ENCODE peak calls at places on chromosomes 6 and 20, in four cellular contexts. One of them, this sample, is unnamed.

GRCh38 chr20:40562031-40562430 is 127.0 kb downstream of the MAFB start:
- DNase-seq in K562: peak
- DNase-seq in GM12878: no peak
- DNase-seq in HepG2: no peak
- DNase-seq in this sample: no peak

GRCh38 chr6:160737934-160738333 is 35.9 kb downstream of the PLG start:
- DNase-seq in HepG2: no peak
- DNase-seq in K562: no peak
- DNase-seq in GM12878: no peak
- DNase-seq in this sample: no peak

GRCh38 chr6:156988276-156989158 is 211.3 kb downstream of the ARID1B start:
- DNase-seq in K562: peak
- DNase-seq in HepG2: peak
- DNase-seq in GM12878: peak
- DNase-seq in this sample: no peak

GRCh38 chr20:48843125-48843806 is 15.5 kb upstream of the PREX1 start:
- DNase-seq in GM12878: no peak
- DNase-seq in K562: peak
- DNase-seq in HepG2: no peak
- DNase-seq in this sample: no peak

GRCh38 chr6:147001621-147002020 is 202.6 kb upstream of the STXBP5 start:
- DNase-seq in GM12878: no peak
- DNase-seq in HepG2: no peak
- DNase-seq in K562: no peak
- DNase-seq in this sample: no peak

GRCh38 chr20:25345721-25346120 is 44.9 kb downstream of the ABHD12 start:
- DNase-seq in K562: no peak
- DNase-seq in HepG2: no peak
- DNase-seq in GM12878: no peak
- DNase-seq in this sample: no peak

GRCh38 chr6:130720076-130720475 is 107.1 kb upstream of the SMLR1 start:
- DNase-seq in K562: no peak
- DNase-seq in HepG2: no peak
- DNase-seq in GM12878: no peak
- DNase-seq in this sample: no peak

GRCh38 chr6:143778926-143779325 is 64.2 kb upstream of the LTV1 start:
- DNase-seq in GM12878: no peak
- DNase-seq in K562: no peak
- DNase-seq in HepG2: no peak
- DNase-seq in this sample: no peak

GRCh38 chr6:127956260-127956888 is 55.5 kb upstream of the THEMIS start:
- DNase-seq in HepG2: no peak
- DNase-seq in K562: no peak
- DNase-seq in GM12878: no peak
- DNase-seq in this sample: no peak

GRCh38 chr6:16421462-16421960 is 183.1 kb downstream of the GMPR start:
- DNase-seq in GM12878: no peak
- DNase-seq in K562: no peak
- DNase-seq in HepG2: no peak
- DNase-seq in this sample: no peak

GRCh38 chr6:149840345-149841075 is 23.6 kb downstream of the LRP11 start:
- DNase-seq in K562: peak
- DNase-seq in GM12878: no peak
- DNase-seq in HepG2: peak
- DNase-seq in this sample: peak

GRCh38 chr6:132391391-132392291 is 9.6 kb downstream of the MOXD1 start:
- DNase-seq in GM12878: no peak
- DNase-seq in HepG2: no peak
- DNase-seq in K562: no peak
- DNase-seq in this sample: no peak

GRCh38 chr6:114592506-114592905 is 249.7 kb upstream of the HS3ST5 start:
- DNase-seq in HepG2: no peak
- DNase-seq in GM12878: no peak
- DNase-seq in K562: no peak
- DNase-seq in this sample: no peak

GRCh38 chr20:3194617-3195280 is 9.7 kb downstream of the DDRGK1 start:
- DNase-seq in K562: no peak
- DNase-seq in HepG2: no peak
- DNase-seq in GM12878: no peak
- DNase-seq in this sample: no peak

GRCh38 chr6:36783603-36784378 is 55.5 kb downstream of the CPNE5 start:
- DNase-seq in HepG2: no peak
- DNase-seq in K562: no peak
- DNase-seq in GM12878: no peak
- DNase-seq in this sample: no peak

GRCh38 chr6:75922226-75922625 is 150.2 kb downstream of the IMPG1 start:
- DNase-seq in GM12878: no peak
- DNase-seq in K562: no peak
- DNase-seq in HepG2: no peak
- DNase-seq in this sample: no peak

GRCh38 chr6:31697555-31697954 is 5.6 kb downstream of the ABHD16A start:
- DNase-seq in HepG2: no peak
- DNase-seq in K562: no peak
- DNase-seq in GM12878: no peak
- DNase-seq in this sample: no peak

GRCh38 chr6:156934054-156934424 is 156.9 kb downstream of the ARID1B start:
- DNase-seq in HepG2: no peak
- DNase-seq in GM12878: no peak
- DNase-seq in K562: no peak
- DNase-seq in this sample: no peak

GRCh38 chr20:50645253-50646068 is 45.9 kb downstream of the RIPOR3 start:
- DNase-seq in GM12878: no peak
- DNase-seq in HepG2: peak
- DNase-seq in K562: peak
- DNase-seq in this sample: peak

GRCh38 chr6:158662607-158663464 is 13.0 kb downstream of the SYTL3 start:
- DNase-seq in HepG2: no peak
- DNase-seq in GM12878: no peak
- DNase-seq in K562: no peak
- DNase-seq in this sample: no peak

GRCh38 chr6:1701668-1702353 is 92.1 kb downstream of the FOXC1 start:
- DNase-seq in K562: no peak
- DNase-seq in HepG2: no peak
- DNase-seq in GM12878: no peak
- DNase-seq in this sample: peak

GRCh38 chr6:50062051-50062450 is 12.3 kb upstream of the DEFB112 start:
- DNase-seq in K562: peak
- DNase-seq in HepG2: peak
- DNase-seq in GM12878: no peak
- DNase-seq in this sample: peak

GRCh38 chr20:47704746-47705496 is 80.4 kb downstream of the SULF2 start:
- DNase-seq in K562: no peak
- DNase-seq in GM12878: no peak
- DNase-seq in HepG2: no peak
- DNase-seq in this sample: no peak

GRCh38 chr6:160137989-160138835 is 16.6 kb downstream of the SLC22A1 start:
- DNase-seq in HepG2: peak
- DNase-seq in GM12878: peak
- DNase-seq in K562: peak
- DNase-seq in this sample: peak

GRCh38 chr6:39925191-39925930 is 8.9 kb downstream of the MOCS1 start:
- DNase-seq in GM12878: no peak
- DNase-seq in K562: no peak
- DNase-seq in HepG2: no peak
- DNase-seq in this sample: no peak

GRCh38 chr6:37146735-37147157 is 23.2 kb upstream of the PIM1 start:
- DNase-seq in K562: no peak
- DNase-seq in GM12878: no peak
- DNase-seq in HepG2: peak
- DNase-seq in this sample: no peak

GRCh38 chr6:37049990-37050853 is 44.8 kb downstream of the FGD2 start:
- DNase-seq in GM12878: no peak
- DNase-seq in K562: peak
- DNase-seq in HepG2: no peak
- DNase-seq in this sample: no peak

GRCh38 chr6:32152414-32153251 is 894 bp upstream of the PRRT1 start:
- DNase-seq in HepG2: no peak
- DNase-seq in K562: peak
- DNase-seq in GM12878: no peak
- DNase-seq in this sample: peak

GRCh38 chr20:45061244-45061643 is 39.7 kb downstream of the KCNS1 start:
- DNase-seq in GM12878: no peak
- DNase-seq in HepG2: no peak
- DNase-seq in K562: no peak
- DNase-seq in this sample: no peak

GRCh38 chr20:6530254-6530653 is 237.2 kb upstream of the BMP2 start:
- DNase-seq in GM12878: no peak
- DNase-seq in HepG2: no peak
- DNase-seq in K562: no peak
- DNase-seq in this sample: no peak

GRCh38 chr6:166907373-166907841 is 48.9 kb downstream of the RNASET2 start:
- DNase-seq in HepG2: no peak
- DNase-seq in K562: peak
- DNase-seq in GM12878: peak
- DNase-seq in this sample: no peak

GRCh38 chr6:151263035-151263434 is 23.3 kb downstream of the AKAP12 start:
- DNase-seq in HepG2: no peak
- DNase-seq in GM12878: no peak
- DNase-seq in K562: no peak
- DNase-seq in this sample: no peak

GRCh38 chr20:15699431-15700146 is 873.7 kb downstream of the KIF16B start:
- DNase-seq in HepG2: no peak
- DNase-seq in GM12878: no peak
- DNase-seq in K562: no peak
- DNase-seq in this sample: peak

DNA sequence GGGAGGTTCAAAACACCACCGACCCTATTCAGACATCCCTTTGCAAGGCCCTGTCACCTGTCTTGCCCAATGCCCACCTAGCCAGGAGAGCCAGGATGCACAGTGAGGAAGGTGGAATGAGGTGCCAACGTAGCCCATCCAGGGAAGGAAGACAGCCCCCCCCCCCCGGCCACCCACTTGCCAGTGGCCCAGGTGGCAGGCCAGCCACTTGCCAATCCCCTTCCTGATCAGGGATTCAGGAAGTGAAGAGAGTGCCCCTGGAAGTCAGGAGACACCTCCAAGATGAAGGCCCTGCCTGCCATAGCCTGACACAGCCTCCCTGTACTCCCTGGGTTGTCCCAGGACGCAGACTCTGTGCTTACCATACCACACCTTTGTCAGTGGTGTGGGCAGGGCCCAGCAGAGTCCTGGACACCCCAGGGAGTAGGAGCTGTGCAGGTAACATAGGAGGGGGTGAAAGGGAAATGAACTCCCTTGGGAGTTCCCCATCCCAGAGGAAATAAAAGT is 54.7 kb downstream of the MRPL14 start:
- DNase-seq in K562: no peak
- DNase-seq in GM12878: no peak
- DNase-seq in HepG2: no peak
- DNase-seq in this sample: no peak
- TF ChIP-seq TARDBP in K562: no peak
- TF ChIP-seq TARDBP in GM12878: no peak
- TF ChIP-seq TARDBP in HepG2: no peak
- TF ChIP-seq TARDBP in this sample: no peak

DNA sequence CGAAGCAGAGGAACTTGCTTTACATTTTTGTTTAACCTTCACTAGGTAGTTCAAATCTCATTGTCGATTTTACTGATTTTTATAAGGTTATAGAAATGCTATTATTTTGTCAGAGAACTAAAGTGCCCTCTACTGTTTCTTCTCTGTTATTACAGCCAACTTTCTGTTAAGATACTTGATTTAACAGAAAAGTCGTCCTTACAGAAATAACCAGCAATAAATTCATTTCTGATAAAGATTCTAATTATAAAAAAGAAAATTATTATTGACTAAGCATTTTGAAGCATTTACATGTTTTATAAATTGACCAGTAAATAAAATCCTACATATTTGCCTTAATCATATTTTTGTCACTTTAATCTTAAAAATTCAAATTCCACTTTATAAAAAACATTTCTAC is 60.8 kb downstream of the OGFRL1 start:
- DNase-seq in GM12878: no peak
- DNase-seq in K562: no peak
- DNase-seq in HepG2: peak
- DNase-seq in this sample: no peak
- TF ChIP-seq SP1 in GM12878: no peak
- TF ChIP-seq SP1 in K562: no peak
- TF ChIP-seq SP1 in HepG2: no peak
- TF ChIP-seq SP1 in this sample: no peak

GRCh38 chr6:116375262-116375661 is 4.5 kb downstream of the DSE start:
- DNase-seq in GM12878: no peak
- DNase-seq in HepG2: no peak
- DNase-seq in K562: no peak
- DNase-seq in this sample: no peak

GRCh38 chr6:116376149-116376548 is 5.4 kb downstream of the DSE start:
- DNase-seq in GM12878: no peak
- DNase-seq in HepG2: no peak
- DNase-seq in K562: no peak
- DNase-seq in this sample: no peak

GRCh38 chr6:116373940-116374339 is 3.2 kb downstream of the DSE start:
- DNase-seq in K562: no peak
- DNase-seq in GM12878: no peak
- DNase-seq in HepG2: no peak
- DNase-seq in this sample: no peak

GRCh38 chr6:116373300-116373699 is 2.6 kb downstream of the DSE start:
- DNase-seq in K562: no peak
- DNase-seq in GM12878: no peak
- DNase-seq in HepG2: no peak
- DNase-seq in this sample: no peak

GRCh38 chr6:116374586-116374985 is 3.8 kb downstream of the DSE start:
- DNase-seq in HepG2: no peak
- DNase-seq in K562: no peak
- DNase-seq in GM12878: no peak
- DNase-seq in this sample: no peak
- TF ChIP-seq TARDBP in HepG2: no peak
- TF ChIP-seq TARDBP in K562: no peak
- TF ChIP-seq TARDBP in GM12878: no peak
- TF ChIP-seq TARDBP in this sample: no peak

DNA sequence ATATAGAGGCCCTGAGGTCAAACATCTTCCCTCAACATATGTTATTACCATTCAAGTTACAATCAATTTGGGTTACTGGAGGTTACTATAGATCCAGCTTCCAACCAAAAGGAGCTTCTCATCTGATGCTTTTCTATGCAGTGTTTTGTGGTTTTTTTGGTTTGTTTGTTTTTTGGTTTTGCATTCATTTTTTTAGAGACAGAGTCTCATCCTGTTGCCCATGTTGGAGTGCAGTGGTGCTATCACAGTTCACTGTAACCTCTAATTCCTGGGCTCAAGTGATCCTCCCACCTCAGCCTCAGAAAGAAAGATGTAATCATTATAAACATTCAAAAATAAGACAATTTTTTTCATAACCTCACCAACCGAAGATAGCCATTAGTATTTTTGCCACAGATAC is 124.4 kb upstream of the JARID2 start:
- DNase-seq in HepG2: no peak
- DNase-seq in GM12878: no peak
- DNase-seq in K562: no peak
- DNase-seq in this sample: no peak
- TF ChIP-seq SP1 in HepG2: no peak
- TF ChIP-seq SP1 in GM12878: no peak
- TF ChIP-seq SP1 in K562: no peak
- TF ChIP-seq SP1 in this sample: no peak

This sample was measured in HEK293T.